ENCODE peak calls at places on chromosomes 5 and 9, in seven cellular contexts. F is right lobe of liver; D is effector CD4-positive, alpha-beta T cell; P is chondrocyte; R is SW480; G is lung; W is caudate nucleus. E is an unnamed sample.

GRCh38 chr5:38465045-38465444 is 91.4 kb downstream of the LIFR start:
- DNase-seq in G (no peak), F (no peak), D (no peak), P (no peak), W (no peak), R (no peak), E (no peak)

GRCh38 chr5:93497101-93497500 is 83.9 kb downstream of the NR2F1-AS1 start:
- DNase-seq in P (no peak), W (no peak), G (no peak), R (no peak), D (no peak), F (no peak), E (no peak)

GRCh38 chr5:132238169-132238744 is 10.6 kb upstream of the P4HA2 start:
- DNase-seq in F (no peak), R (peak; percentile 66), W (no peak), D (peak; percentile 55), P (no peak), G (peak; percentile 77), E (no peak)

GRCh38 chr9:125380406-125380805 is 118.8 kb downstream of the GAPVD1 start:
- DNase-seq in F (no peak), D (no peak), P (no peak), G (no peak), R (no peak), W (no peak), E (no peak)

GRCh38 chr9:133702798-133703570 is 35.2 kb downstream of the SARDH start:
- DNase-seq in D (peak; percentile 9), F (peak; percentile 55), W (no peak), G (no peak), R (no peak), P (peak; percentile 93), E (peak; percentile 34)

GRCh38 chr5:115530426-115530825 is 14.1 kb downstream of the FEM1C start:
- DNase-seq in F (no peak), P (no peak), G (no peak), D (no peak), R (no peak), W (no peak), E (no peak)

GRCh38 chr5:172871982-172872381 is 37.9 kb downstream of the ERGIC1 start:
- DNase-seq in P (no peak), F (no peak), G (no peak), R (no peak), D (no peak), W (no peak), E (no peak)

GRCh38 chr5:172002840-172003512 is 3.5 kb downstream of the FBXW11 start:
- DNase-seq in P (no peak), F (no peak), G (no peak), W (no peak), R (no peak), D (no peak), E (no peak)

GRCh38 chr9:89154651-89155336 is 23.8 kb downstream of the SHC3 start:
- DNase-seq in D (no peak), P (no peak), W (no peak), R (peak; percentile 53), G (no peak), F (no peak), E (no peak)

GRCh38 chr9:73548201-73548600 is 396.5 kb downstream of the ANXA1 start:
- DNase-seq in F (no peak), P (no peak), R (no peak), W (no peak), D (no peak), G (no peak), E (no peak)

GRCh38 chr5:157611571-157612067 is 36.0 kb upstream of the ADAM19 start:
- DNase-seq in P (no peak), D (no peak), F (no peak), R (no peak), G (no peak), W (no peak), E (no peak)

GRCh38 chr5:93890657-93891056 is 149.3 kb upstream of the POU5F2 start:
- DNase-seq in F (no peak), P (no peak), G (no peak), R (no peak), D (no peak), W (no peak), E (no peak)

GRCh38 chr5:639253-639530 is 27.1 kb downstream of the CEP72 start:
- DNase-seq in G (no peak), W (no peak), D (no peak), P (no peak), F (no peak), R (no peak), E (no peak)

GRCh38 chr9:137456864-137457405 is 2.2 kb downstream of the NSMF start:
- DNase-seq in P (no peak), R (no peak), G (no peak), F (no peak), W (no peak), D (no peak), E (peak; percentile 71)

GRCh38 chr5:174046558-174046957 is 1.1 kb downstream of the NSG2 start:
- DNase-seq in P (no peak), W (no peak), R (no peak), F (no peak), D (no peak), G (no peak), E (no peak)

GRCh38 chr5:39014544-39014943 is 59.7 kb downstream of the RICTOR start:
- DNase-seq in D (no peak), W (no peak), F (no peak), R (no peak), G (no peak), P (no peak), E (no peak)

GRCh38 chr9:128153947-128154695 is 4.9 kb downstream of the LCN2 start:
- DNase-seq in W (no peak), R (no peak), P (peak; percentile 52), D (no peak), F (peak; percentile 45), G (no peak), E (peak; percentile 54)

GRCh38 chr9:137905740-137906139 is 28.2 kb downstream of the CACNA1B start:
- DNase-seq in F (no peak), P (no peak), D (no peak), W (no peak), R (no peak), G (no peak), E (no peak)

GRCh38 chr5:172455511-172456061 is 1.3 kb upstream of the SH3PXD2B start:
- DNase-seq in P (no peak), D (no peak), G (no peak), W (no peak), R (no peak), F (no peak), E (no peak)

GRCh38 chr9:73869261-73869660 is 627.9 kb upstream of the RORB start:
- DNase-seq in R (peak; percentile 89), F (no peak), G (no peak), W (no peak), D (no peak), P (no peak), E (no peak)

GRCh38 chr5:33206962-33207506 is 233.7 kb upstream of the TARS1 start:
- DNase-seq in P (no peak), W (no peak), F (no peak), G (no peak), R (no peak), D (no peak), E (no peak)

GRCh38 chr5:35856186-35857003 is at the start of gene IL7R:
- DNase-seq in W (no peak), G (no peak), D (no peak), P (no peak), R (no peak), F (no peak), E (no peak)

GRCh38 chr5:6086871-6087270 is 291.5 kb downstream of the MED10 start:
- DNase-seq in R (no peak), F (no peak), G (no peak), W (no peak), D (no peak), P (no peak), E (no peak)

GRCh38 chr5:42531611-42532010 is 108.4 kb downstream of the GHR start:
- DNase-seq in G (no peak), F (no peak), R (no peak), P (no peak), D (no peak), W (no peak), E (no peak)

GRCh38 chr5:35324201-35324600 is 93.9 kb upstream of the PRLR start:
- DNase-seq in P (no peak), D (no peak), W (no peak), F (no peak), R (no peak), G (no peak), E (no peak)

GRCh38 chr5:170493028-170493820 is 10.6 kb upstream of the KCNIP1 start:
- DNase-seq in P (no peak), W (no peak), D (no peak), F (no peak), R (no peak), G (no peak), E (no peak)

GRCh38 chr9:133768859-133769510 is 30.8 kb upstream of the SARDH start:
- DNase-seq in F (peak; percentile 98), G (no peak), R (no peak), P (peak; percentile 86), D (no peak), W (no peak), E (no peak)

GRCh38 chr9:99296375-99296951 is 74.4 kb downstream of the SEC61B start:
- DNase-seq in R (no peak), P (no peak), D (no peak), G (no peak), F (no peak), W (no peak), E (no peak)

GRCh38 chr9:87803623-87804345 is 77.9 kb downstream of the CTSL start:
- DNase-seq in P (no peak), W (no peak), D (no peak), R (no peak), G (no peak), F (no peak), E (no peak)

GRCh38 chr5:179762079-179762780 is 29.6 kb downstream of the MAML1 start:
- DNase-seq in R (no peak), F (no peak), D (peak; percentile 6), G (no peak), W (no peak), P (no peak), E (no peak)

GRCh38 chr9:136605966-136606365 is 56.8 kb upstream of the EGFL7 start:
- DNase-seq in R (no peak), W (no peak), D (no peak), P (no peak), G (no peak), F (no peak), E (no peak)

GRCh38 chr5:81134066-81134465 is 99.1 kb upstream of the CKMT2 start:
- DNase-seq in G (no peak), P (no peak), D (no peak), W (no peak), F (no peak), R (no peak), E (no peak)

GRCh38 chr5:143922718-143923117 is 110.8 kb downstream of the HMHB1 start:
- DNase-seq in P (no peak), D (no peak), F (no peak), G (no peak), R (no peak), W (no peak), E (no peak)